ENCODE peak calls at places on chromosomes 2 and 18, in four cellular contexts. G is upper lobe of right lung; H is CD4-positive, CD25-positive, alpha-beta regulatory T cell; L is mesendoderm. W is an unnamed sample.

GRCh38 chr2:31414601-31415241 is at the start of gene XDH:
- DNase-seq in G (no peak), H (no peak), L (no peak), W (no peak)

GRCh38 chr2:16058256-16058655 is 117.9 kb downstream of the MYCN start:
- DNase-seq in G (no peak), H (no peak), L (no peak), W (peak; percentile 86)

GRCh38 chr2:62611820-62612219 is 93.7 kb upstream of the EHBP1 start:
- DNase-seq in H (no peak), G (no peak), L (no peak), W (no peak)

GRCh38 chr18:59376351-59376935 is 17.4 kb upstream of the LMAN1 start:
- DNase-seq in L (peak; percentile 56), G (no peak), H (no peak), W (no peak)

GRCh38 chr2:23495661-23496114 is 110.7 kb downstream of the KLHL29 start:
- DNase-seq in L (no peak), H (no peak), G (peak; percentile 52), W (peak; percentile 90)

GRCh38 chr2:98280376-98281102 is 65.7 kb upstream of the CNGA3 start:
- DNase-seq in H (no peak), L (peak; percentile 55), G (no peak), W (no peak)

GRCh38 chr2:205822578-205822977 is 140.3 kb downstream of the NRP2 start:
- DNase-seq in H (no peak), L (no peak), G (no peak), W (no peak)

GRCh38 chr2:24837996-24838513 is 44.8 kb downstream of the CENPO start:
- DNase-seq in L (no peak), H (no peak), G (no peak), W (no peak)

GRCh38 chr2:14148186-14148585 is 484.3 kb upstream of the LRATD1 start:
- DNase-seq in L (no peak), H (no peak), G (no peak), W (peak; percentile 40)

GRCh38 chr2:119250891-119251290 is 27.3 kb downstream of the STEAP3 start:
- DNase-seq in L (no peak), G (no peak), H (no peak), W (no peak)

GRCh38 chr18:70371085-70371735 is 82.4 kb downstream of the SOCS6 start:
- DNase-seq in L (no peak), G (no peak), H (no peak), W (no peak)
- H3K27ac ChIP-seq in L (no peak overlapping the region), G (no peak overlapping the region), H (no peak overlapping the region), W (no peak overlapping the region)

GRCh38 chr2:216490061-216490460 is 8.6 kb upstream of the RPL37A start:
- DNase-seq in G (no peak), L (no peak), H (no peak), W (no peak)

GRCh38 chr2:216486708-216487107 is 11.9 kb upstream of the RPL37A start:
- DNase-seq in L (no peak), G (no peak), H (no peak), W (no peak)

GRCh38 chr2:216492951-216493685 is 5.5 kb upstream of the RPL37A start:
- DNase-seq in H (no peak), L (no peak), G (no peak), W (no peak)

GRCh38 chr2:216495656-216496055 is 3.0 kb upstream of the RPL37A start:
- DNase-seq in L (no peak), H (no peak), G (no peak), W (no peak)

DNA sequence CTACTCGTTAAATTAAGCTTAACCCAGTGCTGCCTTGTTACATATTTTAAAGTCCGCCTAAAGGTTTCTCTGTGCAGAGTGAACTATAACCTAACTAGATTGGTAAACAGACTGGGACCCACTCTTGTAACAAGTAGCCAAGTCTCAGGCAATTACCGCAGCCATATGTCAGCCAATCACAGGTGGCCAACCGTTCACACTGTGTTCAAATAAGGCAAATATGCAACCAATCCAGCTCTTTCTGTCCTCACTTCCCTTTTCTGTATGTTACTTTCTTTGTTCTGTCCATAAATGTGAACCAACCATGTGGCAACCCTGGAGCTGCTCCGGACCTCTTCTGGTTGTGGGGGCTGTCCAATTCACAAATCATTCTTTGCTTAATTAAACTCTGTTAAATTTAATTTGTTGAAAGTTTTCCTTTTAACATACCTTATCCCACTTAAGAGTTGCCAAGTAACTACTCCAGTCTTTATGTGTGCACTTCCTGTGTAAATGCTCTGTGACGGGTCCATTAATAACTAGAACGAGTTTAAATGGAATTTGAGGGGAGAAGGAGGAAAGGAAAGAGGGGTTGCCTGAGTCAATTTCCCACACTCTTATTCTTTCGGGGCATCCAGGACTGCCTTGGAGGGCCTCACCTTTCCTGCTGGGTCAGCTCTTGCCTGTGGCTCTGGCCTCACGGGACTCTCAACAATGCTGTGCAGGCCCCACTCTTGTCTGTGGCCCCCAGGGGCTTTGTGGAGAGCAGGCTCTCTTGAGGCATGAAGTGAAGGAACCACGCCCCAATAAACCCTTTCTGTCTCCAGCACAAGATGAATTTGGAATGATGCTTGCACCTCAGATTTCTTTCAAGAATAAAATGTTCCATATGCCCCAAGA is 6.6 kb upstream of the RPL37A start:
- DNase-seq in G (no peak), L (no peak), H (no peak), W (no peak)
- H3K4me1 ChIP-seq in G (peaks cover 7% of the 10 kb centered on the region), L (no peaks in the 10 kb centered on the region), H (no peaks in the 10 kb centered on the region), W (no peaks in the 10 kb centered on the region)

DNA sequence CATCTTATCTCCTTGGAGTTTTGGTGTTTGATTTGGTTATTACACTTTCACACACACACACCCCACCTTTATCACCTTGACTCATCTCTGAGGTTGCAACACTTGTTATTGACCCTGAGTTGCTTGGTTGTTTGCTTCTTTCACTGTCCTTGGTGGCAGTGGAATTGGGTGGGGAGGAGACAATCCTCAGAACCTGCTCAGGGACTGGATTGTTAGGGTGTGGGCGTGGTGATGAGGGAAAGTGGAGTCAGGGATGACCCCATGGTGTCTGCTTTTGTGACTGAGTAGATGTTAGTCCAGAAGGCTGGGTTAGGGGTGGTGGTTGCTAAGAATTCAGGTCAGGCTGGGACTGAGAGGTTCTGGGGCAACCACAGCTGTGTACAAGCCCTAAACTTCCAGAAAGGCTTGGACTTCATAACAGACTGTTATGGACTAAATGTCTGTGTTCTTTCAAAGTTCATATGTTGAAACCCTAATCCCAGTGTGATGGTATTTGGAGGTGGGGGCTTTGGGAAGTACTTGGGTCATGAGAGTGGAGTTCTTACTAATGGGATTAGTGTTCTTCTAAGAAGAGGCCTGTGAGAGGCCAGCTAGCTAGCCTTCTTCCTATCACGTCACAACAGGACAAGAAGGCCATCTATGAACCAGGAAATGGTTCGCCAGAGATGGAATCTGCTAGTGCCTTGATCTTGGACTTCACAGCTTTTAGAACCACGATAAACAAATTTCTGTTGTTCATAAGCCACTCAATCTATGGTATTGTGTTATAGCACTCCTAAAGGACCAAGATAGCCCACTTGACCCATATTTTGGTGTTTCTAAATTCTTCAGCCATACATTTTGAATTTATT is 3.4 kb upstream of the DIS3L2 start:
- DNase-seq in G (no peak), L (no peak), H (no peak), W (no peak)
- H3K27ac ChIP-seq in G (no peak overlapping the region), L (no peak overlapping the region), H (no peak overlapping the region), W (no peak overlapping the region)

GRCh38 chr2:240436626-240437180 is 1.2 kb downstream of the GPC1 start:
- DNase-seq in G (peak; percentile 70), L (peak; percentile 62), H (no peak), W (peak; percentile 60)

GRCh38 chr2:240437181-240437860 is 1.9 kb downstream of the GPC1 start:
- DNase-seq in H (no peak), L (no peak), G (peak; percentile 45), W (no peak)

GRCh38 chr2:240439698-240440151 is 4.3 kb downstream of the GPC1 start:
- DNase-seq in L (no peak), G (peak; percentile 59), H (no peak), W (no peak)

GRCh38 chr2:240438810-240439697 is 3.6 kb downstream of the GPC1 start:
- DNase-seq in G (peak; percentile 59), L (no peak), H (no peak), W (no peak)

DNA sequence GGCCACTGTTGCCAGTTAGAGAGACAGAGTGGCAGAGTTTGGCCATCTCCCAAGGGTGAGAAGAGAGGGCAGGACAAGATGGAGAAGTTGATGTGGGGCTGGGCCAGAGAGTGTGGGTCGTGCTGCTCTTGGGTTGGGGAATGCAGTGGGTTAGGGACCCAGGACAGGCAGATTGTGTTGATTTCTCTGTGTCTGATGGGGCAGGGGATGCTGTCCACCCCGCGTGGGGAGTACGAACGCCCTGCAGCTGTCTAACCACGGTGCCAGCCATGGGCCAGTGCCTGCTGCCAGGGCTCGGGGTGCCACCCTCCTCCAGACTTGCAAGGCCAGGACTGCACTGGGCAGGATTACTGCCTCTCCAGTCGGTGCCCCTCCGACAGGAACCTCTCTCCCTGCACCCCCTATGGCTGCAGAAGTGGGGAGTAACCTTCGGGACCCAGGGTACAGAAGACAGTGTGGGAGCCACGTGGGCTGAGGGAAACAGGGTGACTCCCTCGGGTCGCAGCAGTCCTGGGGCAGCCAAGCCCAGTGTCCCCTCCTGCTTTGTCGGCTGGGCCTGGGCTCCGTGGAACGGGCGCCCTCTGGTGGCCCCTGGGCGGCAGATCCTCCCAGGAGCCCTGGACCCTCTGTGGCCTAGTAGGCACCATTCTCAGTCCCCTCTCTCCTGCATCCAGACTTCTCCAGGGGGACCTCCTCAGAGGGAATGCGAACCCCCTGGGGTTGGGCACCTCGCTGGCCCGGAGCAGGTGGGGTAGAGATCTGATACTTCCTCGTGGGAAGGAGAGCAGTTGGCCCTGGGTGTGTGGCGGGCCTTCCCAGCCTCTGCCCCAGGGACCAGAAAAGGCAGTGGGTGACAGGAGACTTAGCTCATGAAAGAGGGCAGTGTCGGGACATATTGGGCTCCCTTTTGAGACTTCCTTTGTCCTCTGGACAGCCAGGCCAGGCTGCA is 2.7 kb downstream of the GPC1 start:
- DNase-seq in H (peak; percentile 33), L (peak; percentile 66), G (peak; percentile 85), W (peak; percentile 89)
- H3K4me1 ChIP-seq in H (peaks cover 20% of the 10 kb centered on the region), L (peaks cover 1% of the 10 kb centered on the region), G (peaks cover 20% of the 10 kb centered on the region), W (peaks cover 35% of the 10 kb centered on the region)

GRCh38 chr2:10985260-10985659 is 73.5 kb downstream of the KCNF1 start:
- DNase-seq in L (no peak), G (peak; percentile 31), H (no peak), W (no peak)
- H3K27ac ChIP-seq in L (no peak overlapping the region), G (peak overlapping the region; percentile 55), H (no peak overlapping the region), W (no peak overlapping the region)

GRCh38 chr2:101803945-101804696 is 106.6 kb downstream of the MAP4K4 start:
- DNase-seq in H (no peak), G (no peak), L (no peak), W (peak; percentile 45)
- H3K4me1 ChIP-seq in H (peaks cover 16% of the 10 kb centered on the region), G (peaks cover 29% of the 10 kb centered on the region), L (peaks cover 14% of the 10 kb centered on the region), W (peaks cover 46% of the 10 kb centered on the region)

W was measured in SJCRH30.